ENCODE peak calls at places on chromosomes 5 and 9, in seven cellular contexts. C, S, D, O, E, L and B are unnamed samples.

GRCh38 chr5:179387151-179388110 is 42.2 kb upstream of the ADAMTS2 start:
- DNase-seq in C (no peak), S (no peak), E (no peak), L (no peak), O (no peak), D (no peak), B (no peak)

GRCh38 chr5:149367249-149367971 is 9.6 kb downstream of the PCYOX1L start:
- DNase-seq in D (peak; percentile 23), O (no peak), S (peak; percentile 77), L (peak; percentile 79), E (peak; percentile 59), C (peak; percentile 37), B (peak; percentile 29)

GRCh38 chr5:134749415-134749814 is 9.2 kb upstream of the DDX46 start:
- DNase-seq in C (no peak), S (no peak), D (no peak), O (no peak), E (no peak), L (no peak), B (no peak)

GRCh38 chr9:70923941-70924340 is 197.5 kb downstream of the TRPM3 start:
- DNase-seq in S (no peak), O (no peak), D (no peak), L (no peak), E (no peak), C (no peak), B (no peak)

GRCh38 chr5:463952-464351 is 21.0 kb downstream of the EXOC3 start:
- DNase-seq in L (no peak), S (no peak), C (peak; percentile 3), O (no peak), D (no peak), E (no peak), B (peak; percentile 61)

GRCh38 chr5:17374973-17375844 is 122.8 kb upstream of the TAF11L2 start:
- DNase-seq in S (no peak), O (no peak), D (no peak), C (no peak), E (peak; percentile 82), L (no peak), B (no peak)

GRCh38 chr5:68240196-68240595 is 24.6 kb downstream of the PIK3R1 start:
- DNase-seq in O (no peak), D (no peak), S (no peak), L (no peak), C (no peak), E (no peak), B (no peak)

GRCh38 chr5:25540628-25541027 is 895.9 kb upstream of the CDH10 start:
- DNase-seq in L (no peak), C (no peak), O (no peak), E (peak; percentile 21), S (no peak), D (no peak), B (no peak)

GRCh38 chr5:173568128-173568527 is 48.3 kb downstream of the BOD1 start:
- DNase-seq in C (no peak), E (peak; percentile 15), L (no peak), D (no peak), S (no peak), O (no peak), B (no peak)

GRCh38 chr5:115050860-115051259 is 118.8 kb downstream of the TRIM36 start:
- DNase-seq in C (no peak), S (no peak), L (no peak), D (no peak), O (no peak), E (no peak), B (no peak)

GRCh38 chr9:91308144-91308543 is 53.6 kb downstream of the AUH start:
- DNase-seq in S (no peak), E (no peak), O (no peak), L (no peak), C (no peak), D (no peak), B (no peak)

GRCh38 chr9:121357011-121357410 is 13.0 kb downstream of the STOM start:
- DNase-seq in L (no peak), E (no peak), O (no peak), D (no peak), C (no peak), S (no peak), B (no peak)

GRCh38 chr5:72883850-72884249 is 67.4 kb downstream of the TNPO1 start:
- DNase-seq in L (no peak), C (no peak), E (no peak), S (no peak), O (no peak), D (no peak), B (no peak)

GRCh38 chr9:2418619-2419018 is 203.0 kb upstream of the VLDLR start:
- DNase-seq in D (no peak), C (no peak), O (no peak), S (no peak), E (peak; percentile 40), L (no peak), B (no peak)

GRCh38 chr5:69519285-69519684 is 26.7 kb downstream of the OCLN start:
- DNase-seq in D (no peak), C (no peak), L (no peak), S (no peak), E (no peak), O (no peak), B (no peak)
- TF ChIP-seq CTCF in D (no peak), C (no peak), L (no peak), S (no peak), E (no peak), O (no peak), B (no peak)

GRCh38 chr9:115444941-115445340 is 327.0 kb upstream of the TNC start:
- DNase-seq in O (no peak), S (no peak), C (no peak), D (no peak), E (no peak), L (no peak), B (no peak)

GRCh38 chr9:115442054-115442453 is 324.1 kb upstream of the TNC start:
- DNase-seq in S (no peak), L (no peak), E (peak; percentile 5), O (no peak), C (no peak), D (peak; percentile 15), B (no peak)

DNA sequence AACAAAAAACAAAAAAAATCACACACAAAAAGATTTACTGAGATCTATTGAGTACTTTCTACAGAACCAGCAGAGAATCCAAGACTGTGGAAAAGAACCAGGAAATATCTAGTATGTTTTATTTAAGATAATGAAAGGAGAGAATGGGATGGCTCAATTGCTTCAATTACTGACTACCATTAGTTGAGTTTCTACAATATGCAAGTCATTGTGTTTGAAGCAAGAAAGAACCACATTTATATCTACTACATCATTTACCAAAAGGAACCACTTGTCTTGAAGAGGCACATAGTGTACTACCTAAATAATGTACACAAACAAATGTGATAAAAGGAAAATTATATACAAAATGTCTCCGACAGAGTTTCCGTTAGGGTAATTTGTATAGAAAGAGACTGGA is 325.9 kb upstream of the TNC start:
- DNase-seq in E (no peak), O (no peak), C (no peak), L (no peak), D (no peak), S (no peak), B (no peak)
- TF ChIP-seq CTCF in E (no peak), O (no peak), C (no peak), L (no peak), D (no peak), S (no peak), B (no peak)

GRCh38 chr5:22521521-22521920 is 331.6 kb downstream of the CDH12 start:
- DNase-seq in L (no peak), C (no peak), D (no peak), S (no peak), E (no peak), O (no peak), B (no peak)
- TF ChIP-seq CTCF in L (no peak), C (no peak), D (no peak), S (no peak), E (no peak), O (no peak), B (no peak)

GRCh38 chr5:6501701-6502100 is 53.0 kb downstream of the UBE2QL1 start:
- DNase-seq in O (no peak), D (no peak), S (no peak), L (no peak), E (no peak), C (no peak), B (no peak)
- TF ChIP-seq CTCF in O (no peak), D (no peak), S (no peak), L (no peak), E (no peak), C (no peak), B (no peak)

GRCh38 chr9:130359819-130360218 is 84.9 kb upstream of the ASS1 start:
- DNase-seq in O (no peak), C (no peak), L (no peak), D (no peak), E (no peak), S (no peak), B (no peak)
- TF ChIP-seq CTCF in O (no peak), C (no peak), L (no peak), D (peak; percentile 3), E (no peak), S (no peak), B (no peak)

DNA sequence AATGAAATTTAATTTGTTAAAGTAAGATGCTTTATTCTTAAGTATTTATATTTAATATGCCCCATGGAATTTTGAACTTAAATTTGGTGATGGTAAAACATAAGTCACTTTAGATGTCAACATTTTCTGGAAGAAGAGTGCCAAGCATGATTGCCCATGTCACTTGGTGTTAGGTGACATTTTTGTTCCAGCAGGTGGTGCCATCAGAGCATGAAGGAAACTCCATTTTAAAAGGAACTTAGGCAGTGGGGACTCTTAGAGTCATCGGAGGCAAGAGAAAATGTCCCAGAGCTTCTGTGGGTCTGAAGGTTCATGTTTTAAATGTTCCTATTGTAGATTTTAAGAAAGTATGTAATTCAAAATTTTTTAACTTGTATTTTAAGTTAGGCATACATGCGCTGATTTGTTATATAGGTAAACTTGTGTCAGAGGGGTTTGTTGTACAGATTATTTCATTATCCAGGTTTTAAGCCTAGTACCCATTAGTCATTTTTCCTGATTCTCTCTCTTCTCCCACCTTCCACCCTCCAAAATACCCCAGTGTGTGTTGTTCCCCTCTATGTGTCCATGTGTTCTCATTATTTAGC is 789.3 kb downstream of the SEMA5A start:
- DNase-seq in S (peak; percentile 28), O (no peak), E (peak; percentile 52), D (peak; percentile 25), C (no peak), L (no peak), B (no peak)
- TF ChIP-seq CTCF in S (peak; percentile 68), O (no peak), E (peak; percentile 56), D (peak; percentile 73), C (peak; percentile 38), L (no peak), B (no peak)

GRCh38 chr5:6525910-6526309 is 77.3 kb downstream of the UBE2QL1 start:
- DNase-seq in D (no peak), L (peak; percentile 13), S (peak; percentile 45), O (no peak), C (no peak), E (peak; percentile 1), B (no peak)
- TF ChIP-seq CTCF in D (peak; percentile 17), L (peak; percentile 18), S (peak; percentile 64), O (no peak), C (peak; percentile 34), E (no peak), B (no peak)

GRCh38 chr5:156704139-156704538 is 146.0 kb upstream of the PPP1R2B start:
- DNase-seq in O (no peak), D (no peak), C (no peak), E (no peak), S (no peak), L (no peak), B (no peak)
- TF ChIP-seq CTCF in O (no peak), D (no peak), C (no peak), E (no peak), S (no peak), L (no peak), B (no peak)

GRCh38 chr9:134458111-134458845 is 132.0 kb downstream of the RXRA start:
- DNase-seq in C (no peak), S (no peak), L (no peak), O (no peak), D (no peak), E (no peak), B (no peak)
- TF ChIP-seq CTCF in C (no peak), S (no peak), L (no peak), O (no peak), D (no peak), E (no peak), B (no peak)